ENCODE peak calls at places on chromosomes 7 and 10, in nine cellular contexts. V, U, Y, L, M, G, O, F and J are unnamed samples.

GRCh38 chr7:113294750-113295149 is 176.4 kb upstream of the SMIM30 start:
- DNase-seq in M (no peak), L (no peak), F (no peak), U (no peak), O (no peak), G (no peak), Y (no peak), V (no peak), J (no peak)

GRCh38 chr7:45646996-45647411 is 72.8 kb downstream of the ADCY1 start:
- DNase-seq in V (no peak), F (no peak), L (no peak), Y (peak), M (no peak), U (peak), G (no peak), O (no peak), J (no peak)

GRCh38 chr10:101710064-101710695 is 15.2 kb upstream of the FBXW4 start:
- DNase-seq in F (no peak), M (no peak), U (no peak), L (no peak), V (no peak), Y (no peak), G (no peak), O (no peak), J (no peak)

GRCh38 chr7:27129729-27130539 is 623 bp downstream of the HOXA4 start:
- DNase-seq in L (peak), M (no peak), Y (no peak), U (no peak), G (no peak), O (peak), V (no peak), F (no peak), J (peak)

GRCh38 chr7:68929712-68930395 is 668.4 kb upstream of the AUTS2 start:
- DNase-seq in G (no peak), V (no peak), O (no peak), U (no peak), Y (no peak), F (no peak), M (no peak), L (no peak), J (no peak)

GRCh38 chr10:80144302-80145131 is 12.0 kb downstream of the PLAC9 start:
- DNase-seq in U (peak), V (no peak), M (peak), G (peak), F (peak), Y (peak), L (no peak), O (peak), J (no peak)

GRCh38 chr10:79126351-79126750 is 57.6 kb downstream of the ZMIZ1 start:
- DNase-seq in V (no peak), O (no peak), F (no peak), G (no peak), U (no peak), L (no peak), M (no peak), Y (no peak), J (no peak)

GRCh38 chr7:151876112-151876898 is 610 bp downstream of the PRKAG2 start:
- DNase-seq in G (peak), F (peak), O (peak), Y (peak), L (peak), V (no peak), U (peak), M (no peak), J (peak)

GRCh38 chr7:17155529-17155928 is 142.9 kb upstream of the AHR start:
- DNase-seq in F (no peak), U (no peak), L (no peak), G (no peak), Y (no peak), V (no peak), O (no peak), M (no peak), J (no peak)

GRCh38 chr10:7756360-7756992 is 31.3 kb downstream of the KIN start:
- DNase-seq in L (no peak), F (no peak), G (no peak), V (no peak), Y (no peak), U (peak), O (peak), M (peak), J (no peak)

DNA sequence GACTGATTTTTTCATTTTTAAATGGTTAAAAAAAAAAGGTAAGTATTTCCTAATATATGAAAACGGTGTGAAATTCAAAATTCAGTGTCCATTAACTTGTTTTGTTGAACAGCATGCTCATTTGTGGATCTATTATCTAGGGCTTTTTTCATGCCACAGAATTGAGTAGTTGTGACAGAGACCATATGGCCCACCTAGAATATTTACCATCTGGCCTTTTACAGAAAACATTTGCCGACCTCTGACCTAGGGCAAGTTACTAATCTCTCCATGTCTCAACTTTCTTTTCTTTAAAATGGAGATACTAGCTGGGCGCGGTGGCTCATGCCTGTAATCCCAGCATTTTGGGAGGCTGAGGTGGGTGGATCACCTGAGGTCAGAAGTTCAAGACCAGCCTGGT is 41.3 kb downstream of the GRK5 start:
- DNase-seq in M (no peak), V (no peak), U (no peak), O (no peak), G (no peak), L (no peak), Y (no peak), F (no peak), J (no peak)
- H3K27ac ChIP-seq in M (no peak), V (no peak), U (peak), O (peak), G (peak), L (peak), Y (no peak), F (no peak), J (no peak)

DNA sequence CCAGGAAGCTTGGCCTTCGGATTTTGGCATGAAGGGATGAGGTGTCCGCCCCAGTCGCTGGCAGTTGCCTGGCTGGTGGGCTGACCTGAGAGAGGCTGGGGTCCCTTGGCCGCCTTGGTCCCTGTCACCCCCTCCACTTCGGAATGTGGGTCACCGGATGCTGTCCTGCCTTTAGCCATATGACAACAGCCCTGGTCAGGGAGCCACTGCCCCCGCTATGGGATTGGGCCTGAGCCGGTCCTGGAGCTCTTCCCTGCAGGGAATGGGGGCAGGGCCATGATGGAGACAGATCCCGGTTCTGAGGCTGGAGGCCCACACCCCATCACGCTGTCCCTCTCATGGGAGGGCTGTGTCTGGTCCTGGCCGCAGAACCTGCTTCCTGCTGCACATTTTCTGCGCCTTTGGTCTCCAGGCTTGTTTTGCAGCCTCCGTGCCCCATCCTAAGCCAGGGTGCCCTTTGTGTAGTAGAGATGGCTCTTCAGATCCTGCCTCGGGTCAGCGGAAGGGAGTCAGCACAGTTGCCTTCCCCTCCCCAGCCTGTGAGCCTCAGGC is 22.6 kb downstream of the PFKFB3 start:
- DNase-seq in F (no peak), G (no peak), L (no peak), O (no peak), M (no peak), U (no peak), Y (no peak), V (no peak), J (no peak)
- TF ChIP-seq POLR2AphosphoS5 in F (no peak), G (no peak), L (no peak), O (no peak), M (no peak), U (no peak), Y (no peak), V (no peak), J (no peak)

GRCh38 chr10:51074238-51075028 is at the start of gene PRKG1:
- DNase-seq in G (peak), O (peak), U (peak), L (peak), V (no peak), M (no peak), F (no peak), Y (peak), J (peak)

GRCh38 chr10:51075802-51076201 is 1.5 kb downstream of the PRKG1 start:
- DNase-seq in Y (no peak), L (no peak), F (no peak), U (no peak), O (no peak), M (no peak), V (no peak), G (no peak), J (no peak)

GRCh38 chr10:51076442-51076841 is 2.2 kb downstream of the PRKG1 start:
- DNase-seq in O (no peak), V (no peak), G (no peak), Y (no peak), U (no peak), L (no peak), F (no peak), M (no peak), J (no peak)

GRCh38 chr10:51073035-51073434 is 1.3 kb upstream of the PRKG1 start:
- DNase-seq in L (no peak), G (no peak), M (no peak), U (no peak), V (no peak), O (no peak), Y (no peak), F (no peak), J (no peak)

DNA sequence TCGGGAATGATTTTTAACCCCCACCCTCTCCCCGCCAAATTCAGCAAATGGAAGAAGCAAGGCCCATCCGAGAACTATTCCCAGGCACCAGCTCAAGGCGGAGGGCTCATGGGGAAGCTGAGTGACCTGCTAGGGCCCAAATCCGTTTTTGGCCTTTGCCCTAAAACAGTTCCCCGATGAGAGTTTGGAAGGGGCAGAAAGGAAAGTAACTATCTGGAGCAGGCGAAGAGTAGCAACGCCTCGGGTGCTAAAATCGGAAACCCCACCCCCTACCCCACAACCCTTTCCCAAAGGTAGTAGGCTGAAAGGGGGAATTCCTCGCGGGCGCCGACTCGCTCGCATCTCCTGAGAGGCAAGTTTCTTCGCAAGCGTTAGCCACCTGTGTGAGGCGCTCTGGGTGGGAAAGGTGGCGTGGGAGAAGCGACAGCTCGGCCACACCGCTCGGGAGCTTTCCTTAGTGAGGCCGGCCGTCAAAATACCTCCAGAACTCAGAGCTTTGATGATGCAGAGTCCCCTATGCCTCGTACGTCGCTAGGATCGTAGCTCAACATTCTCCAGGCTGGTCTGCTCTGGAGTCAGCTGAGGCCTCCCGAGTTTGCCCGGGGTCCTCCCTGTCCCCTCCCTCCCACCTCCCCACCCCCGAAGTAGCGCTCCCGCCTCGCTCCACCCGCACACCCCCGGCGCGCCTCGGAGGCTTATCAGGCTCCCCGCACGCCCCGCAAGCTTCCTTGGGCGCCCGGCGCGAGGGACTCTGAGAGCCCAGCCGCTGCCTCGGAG is 638 bp upstream of the PRKG1 start:
- DNase-seq in L (peak), U (peak), O (peak), G (peak), Y (no peak), V (no peak), F (no peak), M (no peak), J (peak)
- TF ChIP-seq POLR2A in L (no peak), U (no peak), O (no peak), G (no peak), Y (no peak), V (no peak), F (no peak), M (no peak), J (no peak)

DNA sequence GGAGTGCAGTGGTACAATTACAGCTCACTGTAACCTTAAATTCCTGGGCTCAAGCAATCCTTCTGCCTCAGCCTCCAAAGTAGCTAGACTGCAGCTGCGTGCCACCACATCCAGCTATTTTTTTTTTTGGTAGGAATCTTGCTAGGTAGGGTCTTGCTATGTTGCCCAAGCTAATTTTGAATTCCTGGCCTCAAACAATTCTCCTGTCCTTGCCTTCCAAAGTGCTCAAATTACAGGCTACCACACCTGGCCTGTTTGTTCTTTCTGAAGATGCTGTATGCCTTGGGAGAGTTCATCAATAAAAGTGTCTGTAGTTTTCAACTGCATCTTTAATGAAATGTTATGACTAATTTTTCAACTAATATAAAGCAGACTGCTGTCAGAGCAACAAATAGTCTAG is 452 bp downstream of the SAMD9 start:
- DNase-seq in G (no peak), M (no peak), O (no peak), L (no peak), U (no peak), V (no peak), F (no peak), Y (no peak), J (no peak)
- H3K27ac ChIP-seq in G (peak), M (no peak), O (peak), L (peak), U (peak), V (no peak), F (peak), Y (peak), J (peak)

GRCh38 chr10:58457761-58458616 is 54.7 kb upstream of the BICC1 start:
- DNase-seq in U (no peak), Y (no peak), L (peak), F (no peak), G (no peak), O (peak), V (no peak), M (no peak), J (peak)
- TF ChIP-seq POLR2AphosphoS5 in U (no peak), Y (no peak), L (peak), F (no peak), G (no peak), O (peak), V (no peak), M (no peak), J (no peak)